ENCODE peak calls at places on chromosomes 1 and 21, in six cellular contexts. W is CD8-positive, alpha-beta T cell; F is left lung; C is endodermal cell; Z is tibial artery; T is fibroblast of lung. E is an unnamed sample.
A peak's percentile ranks its signal among the peaks of the same experiment; 100 is the strongest.

GRCh38 chr1:206814716-206815341 is 42.5 kb upstream of the IL10 start:
- DNase-seq in W (no peak), F (no peak), C (no peak), Z (no peak), T (peak; percentile 81), E (no peak)

GRCh38 chr1:20371411-20371810 is 80.7 kb downstream of the VWA5B1 start:
- DNase-seq in W (no peak), F (no peak), C (peak; percentile 84), Z (no peak), T (peak; percentile 27), E (peak; percentile 72)

GRCh38 chr1:99619583-99619982 is 26.3 kb upstream of the PALMD start:
- DNase-seq in W (no peak), F (no peak), C (no peak), Z (no peak), T (no peak), E (no peak)

GRCh38 chr1:214303538-214303937 is 22.6 kb downstream of the SMYD2 start:
- DNase-seq in W (no peak), F (no peak), C (peak; percentile 41), Z (no peak), T (peak; percentile 26), E (no peak)

GRCh38 chr1:31765041-31765467 is 914 bp upstream of the ADGRB2 start:
- DNase-seq in W (no peak), F (peak; percentile 34), C (peak; percentile 80), Z (no peak), T (no peak), E (no peak)

GRCh38 chr1:23868848-23869450 is 859 bp upstream of the FUCA1 start:
- DNase-seq in W (no peak), F (no peak), C (no peak), Z (no peak), T (no peak), E (no peak)

GRCh38 chr1:58785424-58786058 is 1.7 kb upstream of the JUN start:
- DNase-seq in W (peak; percentile 7), F (peak; percentile 75), C (peak; percentile 85), Z (peak; percentile 75), T (peak; percentile 63), E (peak; percentile 50)

GRCh38 chr1:93576346-93576745 is 105.3 kb downstream of the BCAR3 start:
- DNase-seq in W (no peak), F (no peak), C (peak; percentile 43), Z (no peak), T (no peak), E (no peak)

GRCh38 chr1:17177654-17178053 is 27.3 kb upstream of the PADI1 start:
- DNase-seq in W (no peak), F (no peak), C (no peak), Z (no peak), T (no peak), E (no peak)

GRCh38 chr1:156451486-156452184 is 48.9 kb downstream of the MEF2D start:
- DNase-seq in W (no peak), F (no peak), C (no peak), Z (no peak), T (no peak), E (no peak)

GRCh38 chr1:241744591-241744990 is 92.5 kb downstream of the WDR64 start:
- DNase-seq in W (no peak), F (no peak), C (no peak), Z (no peak), T (no peak), E (no peak)

GRCh38 chr21:44438531-44439210 is 16.6 kb upstream of the LRRC3 start:
- DNase-seq in W (no peak), F (peak; percentile 73), C (no peak), Z (peak; percentile 58), T (no peak), E (peak; percentile 57)

GRCh38 chr1:46019348-46019747 is 113.1 kb downstream of the PIK3R3 start:
- DNase-seq in W (no peak), F (no peak), C (no peak), Z (no peak), T (no peak), E (no peak)

GRCh38 chr1:89552481-89553194 is 28.0 kb downstream of the LRRC8B start:
- DNase-seq in W (no peak), F (no peak), C (no peak), Z (no peak), T (peak; percentile 66), E (no peak)

GRCh38 chr21:16279658-16280581 is 550.1 kb downstream of the USP25 start:
- DNase-seq in W (no peak), F (no peak), C (peak; percentile 61), Z (no peak), T (peak; percentile 55), E (no peak)

GRCh38 chr21:35475768-35476167 is 426.7 kb upstream of the RUNX1 start:
- DNase-seq in W (no peak), F (no peak), C (no peak), Z (no peak), T (peak; percentile 84), E (no peak)

GRCh38 chr1:62295921-62296451 is 23.2 kb downstream of the KANK4 start:
- DNase-seq in W (no peak), F (no peak), C (no peak), Z (no peak), T (peak; percentile 58), E (no peak)

GRCh38 chr1:61435226-61435625 is 289.7 kb downstream of the TM2D1 start:
- DNase-seq in W (no peak), F (no peak), C (no peak), Z (no peak), T (no peak), E (no peak)

GRCh38 chr1:65176571-65176970 is 28.6 kb downstream of the AK4 start:
- DNase-seq in W (no peak), F (no peak), C (no peak), Z (no peak), T (no peak), E (no peak)

GRCh38 chr1:209767706-209768105 is 11.9 kb downstream of the TRAF3IP3 start:
- DNase-seq in W (no peak), F (no peak), C (no peak), Z (no peak), T (no peak), E (no peak)

DNA sequence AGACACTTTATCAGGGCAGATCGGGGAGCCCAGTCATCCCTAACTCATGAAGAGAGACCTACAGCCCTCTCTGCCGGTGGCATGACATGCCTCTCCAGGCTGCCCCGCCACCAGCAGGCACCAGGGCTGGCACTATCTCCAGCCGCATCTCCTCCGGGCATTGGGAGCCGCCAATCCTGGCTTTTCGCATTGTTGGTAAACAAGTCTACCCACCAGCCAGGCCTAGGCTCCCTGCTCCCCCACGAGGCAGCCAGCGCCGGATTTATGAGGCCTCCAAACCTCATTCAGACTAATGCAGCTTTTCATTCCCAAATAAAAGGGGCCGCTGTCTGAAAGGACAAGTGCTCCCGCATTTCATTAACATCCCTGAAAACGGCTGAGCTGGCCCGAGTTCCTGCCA is 3.4 kb upstream of the GRIK3 start:
- DNase-seq in W (no peak), F (no peak), C (peak; percentile 56), Z (no peak), T (no peak), E (no peak)
- H3K27me3 ChIP-seq in W (no peaks in the 10 kb centered on the region), F (peaks cover 100% of the 10 kb centered on the region), C (peaks cover 64% of the 10 kb centered on the region), Z (peaks cover 98% of the 10 kb centered on the region), T (peaks cover 21% of the 10 kb centered on the region), E (peaks cover 46% of the 10 kb centered on the region)

GRCh38 chr1:183443466-183443865 is 25.3 kb upstream of the NMNAT2 start:
- DNase-seq in W (no peak), F (no peak), C (no peak), Z (no peak), T (no peak), E (no peak)
- H3K36me3 ChIP-seq in W (no peaks in the 10 kb centered on the region), F (no peaks in the 10 kb centered on the region), C (no peaks in the 10 kb centered on the region), Z (no peaks in the 10 kb centered on the region), T (no peaks in the 10 kb centered on the region), E (no peaks in the 10 kb centered on the region)

GRCh38 chr1:7584157-7584556 is 186.9 kb upstream of the VAMP3 start:
- DNase-seq in W (no peak), F (peak; percentile 26), C (no peak), Z (peak; percentile 49), T (no peak), E (no peak)
- H3K27me3 ChIP-seq in W (no peaks in the 10 kb centered on the region), F (no peaks in the 10 kb centered on the region), C (no peaks in the 10 kb centered on the region), Z (peaks cover 47% of the 10 kb centered on the region), T (no peaks in the 10 kb centered on the region), E (no peaks in the 10 kb centered on the region)

GRCh38 chr1:174991473-174991872 is 8.3 kb upstream of the CACYBP start:
- DNase-seq in W (no peak), F (no peak), C (no peak), Z (no peak), T (no peak), E (no peak)
- H3K36me3 ChIP-seq in W (no peaks in the 10 kb centered on the region), F (no peaks in the 10 kb centered on the region), C (peaks cover 10% of the 10 kb centered on the region), Z (no peaks in the 10 kb centered on the region), T (no peaks in the 10 kb centered on the region), E (peaks cover 13% of the 10 kb centered on the region)

DNA sequence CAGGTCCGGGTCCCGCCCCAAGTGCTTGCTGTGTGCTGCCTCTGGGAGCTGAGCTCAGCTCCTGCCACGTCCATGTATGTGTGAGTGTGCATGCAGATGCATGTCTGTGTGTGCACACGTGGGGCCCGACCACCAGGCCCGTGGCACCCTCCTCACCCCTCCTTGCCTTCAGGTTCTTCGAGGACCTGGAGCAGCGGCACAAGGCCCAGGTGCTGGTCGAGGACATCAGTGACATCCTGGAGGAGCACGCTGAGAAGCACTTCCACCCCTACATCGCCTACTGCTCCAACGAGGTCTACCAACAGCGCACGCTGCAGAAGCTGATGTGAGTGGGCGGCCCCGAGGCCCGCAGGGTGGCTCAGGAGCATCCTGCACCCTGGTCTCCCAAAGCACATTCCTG is 18.4 kb downstream of the ARHGEF16 start:
- DNase-seq in W (no peak), F (peak; percentile 70), C (no peak), Z (no peak), T (no peak), E (no peak)
- H3K27me3 ChIP-seq in W (no peaks in the 10 kb centered on the region), F (no peaks in the 10 kb centered on the region), C (no peaks in the 10 kb centered on the region), Z (peaks cover 91% of the 10 kb centered on the region), T (no peaks in the 10 kb centered on the region), E (no peaks in the 10 kb centered on the region)